ENCODE peak calls at places on chromosomes 11 and 22, in six cellular contexts. Y is AG09309, O is cardiac fibroblast, E is HepG2, V is sigmoid colon, X is WERI-Rb-1. G is an unnamed sample.
A peak's percentile ranks its signal among the peaks of the same experiment; 100 is the strongest.

GRCh38 chr22:25403284-25403606 is 161.2 kb upstream of the GRK3 start:
- DNase-seq in X (no peak), Y (no peak), V (no peak), O (no peak), E (no peak), G (no peak)

GRCh38 chr22:49104434-49104833 is 723.2 kb downstream of the BRD1 start:
- DNase-seq in V (no peak), X (no peak), O (no peak), Y (no peak), E (no peak), G (no peak)

GRCh38 chr11:123640677-123641494 is 13.5 kb downstream of the SCN3B start:
- DNase-seq in Y (no peak), V (no peak), E (peak; percentile 20), X (peak; percentile 65), O (peak; percentile 51), G (no peak)

GRCh38 chr11:117919326-117920275 is 9.6 kb downstream of the TMPRSS13 start:
- DNase-seq in E (no peak), X (no peak), V (peak; percentile 43), O (no peak), Y (no peak), G (no peak)

GRCh38 chr22:18119409-18120110 is 9.0 kb downstream of the TUBA8 start:
- DNase-seq in E (no peak), Y (no peak), V (no peak), X (no peak), O (no peak), G (no peak)

GRCh38 chr11:125170001-125170405 is 5.5 kb downstream of the PKNOX2 start:
- DNase-seq in E (no peak), X (peak; percentile 69), Y (no peak), V (peak; percentile 67), O (peak; percentile 83), G (no peak)

GRCh38 chr11:129023968-129024676 is 81.5 kb upstream of the TP53AIP1 start:
- DNase-seq in E (no peak), V (no peak), Y (no peak), O (peak; percentile 2), X (peak; percentile 60), G (no peak)

GRCh38 chr11:125165664-125166346 is 1.3 kb downstream of the PKNOX2 start:
- DNase-seq in X (no peak), V (peak; percentile 65), Y (no peak), E (no peak), O (no peak), G (no peak)

GRCh38 chr11:5928269-5928668 is 13.8 kb upstream of the OR56A3 start:
- DNase-seq in O (no peak), Y (no peak), E (no peak), X (no peak), V (no peak), G (no peak)

GRCh38 chr22:36246718-36247117 is 6.2 kb upstream of the APOL1 start:
- DNase-seq in O (no peak), Y (no peak), E (no peak), X (no peak), V (no peak), G (no peak)

GRCh38 chr11:96012086-96012824 is 88.3 kb upstream of the MTMR2 start:
- DNase-seq in X (peak; percentile 67), E (peak; percentile 99), V (peak; percentile 72), O (peak; percentile 93), Y (peak; percentile 47), G (peak; percentile 70)

GRCh38 chr11:58905141-58905715 is 34.1 kb upstream of the GLYATL1 start:
- DNase-seq in O (peak; percentile 38), Y (no peak), V (no peak), E (no peak), X (peak; percentile 47), G (no peak)

GRCh38 chr11:133705873-133706272 is 139.4 kb downstream of the SPATA19 start:
- DNase-seq in E (no peak), V (no peak), Y (no peak), O (no peak), X (no peak), G (no peak)

GRCh38 chr11:2788751-2789140 is 89.0 kb upstream of the KCNQ1OT1 start:
- DNase-seq in E (no peak), X (no peak), V (no peak), O (no peak), Y (no peak), G (no peak)

GRCh38 chr11:120894207-120894989 is 129.5 kb upstream of the TBCEL start:
- DNase-seq in X (no peak), Y (no peak), O (no peak), V (no peak), E (no peak), G (no peak)

GRCh38 chr11:36371590-36371989 is 75.5 kb downstream of the PRR5L start:
- DNase-seq in O (no peak), E (no peak), X (no peak), Y (no peak), V (no peak), G (no peak)

GRCh38 chr11:78759067-78759466 is 184.4 kb upstream of the NARS2 start:
- DNase-seq in X (no peak), E (no peak), V (no peak), O (no peak), Y (no peak), G (no peak)

GRCh38 chr22:48499456-48500425 is 1327.9 kb downstream of the BRD1 start:
- DNase-seq in O (no peak), E (no peak), V (no peak), X (no peak), Y (no peak), G (no peak)

GRCh38 chr11:22426915-22427314 is 88.7 kb downstream of the SLC17A6 start:
- DNase-seq in V (no peak), X (no peak), E (no peak), O (no peak), Y (no peak), G (no peak)

GRCh38 chr22:43897751-43898261 is 6.0 kb upstream of the PNPLA5 start:
- DNase-seq in E (no peak), Y (no peak), X (no peak), V (no peak), O (peak; percentile 54), G (no peak)

GRCh38 chr11:113273720-113274119 is 40.7 kb upstream of the TTC12 start:
- DNase-seq in O (no peak), X (no peak), Y (no peak), V (no peak), E (no peak), G (no peak)

GRCh38 chr22:31148953-31149627 is 8.8 kb upstream of the PLA2G3 start:
- DNase-seq in O (peak; percentile 90), E (peak; percentile 64), Y (peak; percentile 37), V (peak; percentile 89), X (peak; percentile 87), G (peak; percentile 62)

GRCh38 chr22:24421428-24421931 is 5.9 kb upstream of the ADORA2A start:
- DNase-seq in X (peak; percentile 82), E (peak; percentile 73), V (no peak), O (no peak), Y (no peak), G (no peak)

GRCh38 chr11:47387944-47388696 is 9.8 kb upstream of the SPI1 start:
- DNase-seq in X (no peak), Y (no peak), E (no peak), V (no peak), O (no peak), G (no peak)

GRCh38 chr11:8688414-8689362 is 6.1 kb downstream of the RPL27A start:
- DNase-seq in O (peak; percentile 97), V (peak; percentile 97), E (peak; percentile 96), X (peak; percentile 97), Y (peak; percentile 73), G (peak; percentile 83)

GRCh38 chr22:42173183-42173926 is 42.7 kb upstream of the CYP2D6 start:
- DNase-seq in E (no peak), V (no peak), O (peak; percentile 18), Y (no peak), X (no peak), G (no peak)

GRCh38 chr11:125176866-125177265 is 12.3 kb downstream of the PKNOX2 start:
- DNase-seq in Y (no peak), O (no peak), E (no peak), X (no peak), V (no peak), G (no peak)

GRCh38 chr11:126310229-126310991 is 6.5 kb downstream of the DCPS start:
- DNase-seq in V (peak; percentile 86), E (peak; percentile 63), Y (no peak), O (peak; percentile 85), X (peak; percentile 81), G (peak; percentile 55)

DNA sequence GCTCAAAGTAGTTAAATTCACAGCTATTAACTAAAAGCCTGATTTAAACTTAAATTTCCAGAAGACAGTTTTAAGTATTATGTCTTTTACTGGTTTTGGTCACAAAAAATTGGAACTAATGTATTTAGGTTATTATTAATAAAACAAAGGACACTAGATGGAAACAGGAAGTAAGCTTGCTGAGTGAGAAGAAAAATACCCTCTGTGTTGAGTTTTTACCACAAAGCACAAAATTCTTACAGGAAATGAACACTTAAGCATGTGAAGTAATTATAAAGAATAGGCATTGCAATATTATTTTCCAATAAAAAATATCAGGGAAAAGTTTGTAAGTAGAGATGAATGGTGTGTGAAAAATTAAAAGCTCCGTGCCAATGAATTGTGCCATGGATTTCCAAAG is 46.3 kb downstream of the PIK3C2A start:
- DNase-seq in E (no peak), V (no peak), X (no peak), Y (no peak), O (peak; percentile 13), G (no peak)
- TF ChIP-seq CTCF in E (no peak), V (no peak), X (no peak), Y (no peak), O (no peak), G (no peak)

DNA sequence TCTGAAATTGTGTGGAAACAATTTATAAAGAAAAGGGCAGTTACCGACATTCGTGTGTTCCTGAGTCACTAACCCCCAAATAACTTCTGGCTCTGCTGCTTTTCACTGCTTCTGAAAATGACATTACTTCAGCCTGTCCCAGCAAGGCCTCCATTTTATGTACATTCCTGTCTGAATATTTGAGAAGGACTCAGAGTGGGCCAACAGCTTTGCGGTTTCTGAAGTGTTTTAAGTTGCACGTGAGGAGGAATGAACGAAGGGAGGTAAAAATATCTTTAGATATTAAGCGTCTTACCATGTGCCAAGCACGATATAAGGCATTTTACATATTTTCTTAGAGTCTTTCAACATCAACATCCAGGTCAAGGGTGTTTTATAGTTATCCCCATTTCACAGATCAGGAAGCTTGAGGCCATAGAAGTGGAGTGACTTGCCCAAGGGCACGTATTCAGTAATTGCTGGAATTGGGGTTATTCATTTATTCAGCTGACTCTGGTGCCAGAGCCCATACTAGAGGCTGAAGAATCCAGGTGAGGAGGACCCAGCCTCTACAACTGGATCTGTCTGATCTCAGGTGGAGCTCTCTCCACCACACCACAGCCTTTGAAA is 30.8 kb upstream of the WNT11 start:
- DNase-seq in Y (no peak), E (no peak), X (no peak), V (no peak), O (no peak), G (no peak)
- H3K4me3 ChIP-seq in Y (no peak overlapping the region), E (peak overlapping the region; percentile 90), X (no peak overlapping the region), V (no peak overlapping the region), O (no peak overlapping the region), G (no peak overlapping the region)

GRCh38 chr11:17864478-17864941 is 129.9 kb downstream of the KCNC1 start:
- DNase-seq in O (no peak), E (no peak), Y (no peak), X (peak; percentile 19), V (no peak), G (no peak)
- TF ChIP-seq CTCF in O (peak; percentile 61), E (peak; percentile 59), Y (peak; percentile 44), X (peak; percentile 68), V (no peak), G (peak; percentile 56)

DNA sequence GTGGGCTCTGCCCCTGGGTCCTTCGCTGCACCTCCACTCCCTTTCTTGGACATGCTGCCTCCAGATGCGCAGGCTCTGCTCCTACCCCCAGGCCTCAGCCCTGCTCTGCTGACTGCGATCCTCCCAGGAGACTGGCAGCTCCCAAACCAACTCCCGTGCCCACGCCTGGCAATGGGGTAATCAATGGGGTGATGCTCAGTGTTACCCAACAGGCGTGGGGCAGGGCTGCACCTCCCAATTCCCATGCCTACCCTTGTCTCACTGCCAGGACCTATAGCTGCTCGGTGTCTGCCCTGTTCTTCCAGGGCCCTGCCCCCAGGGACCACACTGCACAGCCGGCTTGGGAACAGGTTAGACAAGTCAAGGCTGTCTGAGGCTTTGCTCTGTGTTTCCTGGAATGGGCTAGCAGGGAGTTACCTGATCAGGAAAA is at the start of gene ALDH3B2:
- DNase-seq in V (no peak), E (no peak), O (no peak), Y (no peak), X (no peak), G (no peak)
- H3K4me3 ChIP-seq in V (no peak within 1 kb of the TSS), E (no peak within 1 kb of the TSS), O (no peak within 1 kb of the TSS), Y (no peak within 1 kb of the TSS), X (no peak within 1 kb of the TSS), G (no peak within 1 kb of the TSS)